ENCODE peak calls at places on chromosomes 11 and 22, in ten cellular contexts. Y, N, F, S, G, I, J, M, B and E are unnamed samples.
A peak's percentile ranks its signal among the peaks of the same experiment; 100 is the strongest.

GRCh38 chr11:2409026-2409553 is 8.5 kb downstream of the TSSC4 start:
- DNase-seq in Y (no peak), F (no peak), B (no peak), M (no peak), J (no peak), S (no peak), N (no peak), I (no peak), G (no peak), E (no peak)

GRCh38 chr11:130179396-130180306 is 20.1 kb downstream of the ST14 start:
- DNase-seq in S (no peak), Y (no peak), J (peak; percentile 47), G (no peak), M (no peak), B (peak; percentile 13), F (no peak), I (no peak), N (no peak), E (no peak)

GRCh38 chr22:37258005-37258790 is 14.1 kb upstream of the RAC2 start:
- DNase-seq in Y (no peak), B (no peak), F (no peak), N (no peak), J (no peak), S (no peak), I (no peak), G (no peak), M (no peak), E (no peak)

GRCh38 chr22:31748490-31748889 is 1.4 kb downstream of the PRR14L start:
- DNase-seq in S (no peak), M (no peak), F (no peak), G (peak; percentile 21), B (no peak), J (no peak), I (peak; percentile 8), Y (peak; percentile 15), N (no peak), E (no peak)

GRCh38 chr22:38177926-38178604 is 3.6 kb downstream of the PLA2G6 start:
- DNase-seq in I (peak; percentile 90), J (peak; percentile 48), N (peak; percentile 75), M (peak; percentile 86), S (peak; percentile 81), Y (peak; percentile 79), G (peak; percentile 50), B (no peak), F (no peak), E (no peak)

GRCh38 chr11:3823303-3823702 is 14.9 kb downstream of the PGAP2 start:
- DNase-seq in F (no peak), S (peak; percentile 76), I (peak; percentile 75), N (peak; percentile 46), Y (peak; percentile 43), G (no peak), M (no peak), B (no peak), J (no peak), E (no peak)

GRCh38 chr11:93623179-93623578 is 38.3 kb upstream of the CEP295 start:
- DNase-seq in Y (no peak), M (no peak), I (no peak), S (no peak), F (peak; percentile 57), G (peak; percentile 84), B (peak; percentile 69), N (no peak), J (no peak), E (no peak)

GRCh38 chr22:21889251-21889990 is 22.0 kb upstream of the MAPK1 start:
- DNase-seq in F (no peak), N (no peak), M (no peak), G (no peak), J (no peak), Y (no peak), I (no peak), B (no peak), S (no peak), E (no peak)

GRCh38 chr11:73326929-73327811 is 19.1 kb downstream of the ARHGEF17 start:
- DNase-seq in M (no peak), F (no peak), S (peak; percentile 42), N (no peak), G (peak; percentile 68), I (no peak), B (no peak), J (no peak), Y (peak; percentile 22), E (no peak)
- TF ChIP-seq CTCF in M (no peak), F (no peak), S (no peak), N (no peak), G (no peak), I (no peak), B (no peak), J (no peak), Y (no peak), E (no peak)

GRCh38 chr11:36432093-36432469 is 78.0 kb downstream of the TRAF6 start:
- DNase-seq in B (no peak), J (no peak), G (no peak), N (no peak), M (no peak), Y (no peak), S (no peak), F (no peak), I (no peak), E (no peak)

GRCh38 chr11:36427876-36428275 is 82.2 kb downstream of the TRAF6 start:
- DNase-seq in G (no peak), J (no peak), B (no peak), Y (no peak), N (no peak), S (no peak), I (no peak), M (no peak), F (no peak), E (no peak)

GRCh38 chr11:36432747-36433146 is 77.3 kb downstream of the TRAF6 start:
- DNase-seq in J (no peak), M (no peak), I (no peak), B (no peak), F (no peak), N (no peak), G (no peak), Y (no peak), S (no peak), E (no peak)

GRCh38 chr11:36433896-36434295 is 76.2 kb downstream of the TRAF6 start:
- DNase-seq in J (no peak), S (no peak), I (no peak), G (peak; percentile 7), B (no peak), M (no peak), Y (no peak), F (no peak), N (no peak), E (no peak)

GRCh38 chr11:36431429-36432092 is 78.5 kb downstream of the TRAF6 start:
- DNase-seq in M (no peak), I (peak; percentile 92), Y (peak; percentile 97), J (no peak), N (peak; percentile 88), F (no peak), G (peak; percentile 62), S (peak; percentile 98), B (no peak), E (no peak)
- TF ChIP-seq CTCF in M (no peak), I (peak; percentile 47), Y (peak; percentile 26), J (no peak), N (peak; percentile 40), F (no peak), G (no peak), S (peak; percentile 38), B (no peak), E (no peak)

GRCh38 chr22:43508489-43508888 is 96.7 kb downstream of the MPPED1 start:
- DNase-seq in N (no peak), S (no peak), F (no peak), J (no peak), M (no peak), Y (no peak), B (no peak), I (no peak), G (no peak), E (no peak)

GRCh38 chr22:43509337-43509736 is 97.5 kb downstream of the MPPED1 start:
- DNase-seq in F (no peak), S (no peak), J (no peak), B (no peak), G (no peak), M (no peak), Y (no peak), I (no peak), N (no peak), E (no peak)

GRCh38 chr22:43511276-43511910 is 99.6 kb downstream of the MPPED1 start:
- DNase-seq in S (no peak), Y (peak; percentile 92), B (no peak), F (no peak), G (no peak), I (no peak), M (no peak), N (no peak), J (peak; percentile 21), E (no peak)

GRCh38 chr22:43512279-43512678 is 100.5 kb downstream of the MPPED1 start:
- DNase-seq in G (no peak), J (peak; percentile 29), S (no peak), B (no peak), I (no peak), Y (no peak), F (no peak), N (no peak), M (no peak), E (no peak)

DNA sequence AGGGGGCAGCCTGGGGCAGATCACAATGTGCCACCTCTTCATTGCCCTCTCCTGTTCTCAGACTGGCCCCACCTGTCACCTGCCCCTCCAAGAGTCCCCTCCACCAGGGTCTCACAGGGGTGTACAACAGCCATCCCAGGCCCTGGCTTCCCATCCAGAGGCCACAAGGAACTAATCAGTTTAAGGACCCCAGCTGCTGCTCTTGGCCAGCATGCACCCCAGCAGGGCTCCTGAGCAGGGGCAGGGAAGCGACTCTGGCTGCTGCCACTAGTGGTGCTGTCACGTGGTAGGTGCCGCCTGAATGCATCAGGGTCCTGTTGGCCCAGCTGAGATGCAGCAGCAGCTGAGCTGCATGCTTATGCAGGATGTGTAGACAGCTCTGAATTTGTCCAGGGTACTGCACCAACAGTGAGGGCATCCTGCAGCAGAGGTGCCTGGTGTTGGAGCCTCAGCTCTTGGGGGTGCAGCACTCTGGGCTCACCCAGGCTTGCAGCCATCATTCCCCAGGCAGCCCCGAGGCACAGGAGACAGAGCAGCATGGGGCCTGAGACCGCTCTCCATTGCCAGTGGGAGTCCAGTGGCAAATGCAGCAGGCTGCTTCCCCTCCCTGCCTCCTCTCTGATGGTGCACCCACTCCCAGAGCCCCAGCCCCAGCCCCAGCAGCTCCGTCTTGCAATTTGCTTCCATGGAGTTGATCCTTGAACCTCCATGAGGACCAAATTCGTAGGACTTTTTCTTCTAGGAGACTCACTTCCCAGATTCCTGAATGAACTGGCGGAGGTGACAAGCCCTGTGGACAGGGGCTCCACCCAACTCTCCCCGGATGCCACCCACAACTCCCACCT is 98.6 kb downstream of the MPPED1 start:
- DNase-seq in M (no peak), F (no peak), S (no peak), G (no peak), J (no peak), N (no peak), I (no peak), Y (no peak), B (no peak), E (no peak)
- TF ChIP-seq CTCF in M (no peak), F (no peak), S (no peak), G (no peak), J (no peak), N (no peak), I (no peak), Y (no peak), B (no peak), E (no peak)

GRCh38 chr22:28766628-28767027 is 5.9 kb upstream of the CCDC117 start:
- DNase-seq in N (no peak), Y (no peak), S (no peak), I (no peak), B (no peak), F (no peak), J (no peak), G (no peak), M (no peak), E (no peak)

GRCh38 chr22:28772633-28773460 is at the start of gene CCDC117:
- DNase-seq in J (peak; percentile 97), G (peak; percentile 97), B (peak; percentile 95), N (peak; percentile 74), M (peak; percentile 96), I (peak; percentile 87), S (peak; percentile 95), Y (peak; percentile 97), F (peak; percentile 94), E (peak; percentile 75)

GRCh38 chr22:28771195-28771791 is 1.2 kb upstream of the CCDC117 start:
- DNase-seq in M (peak; percentile 49), G (no peak), F (no peak), J (no peak), B (no peak), N (no peak), Y (peak; percentile 86), S (no peak), I (no peak), E (no peak)

GRCh38 chr22:28768701-28769393 is 3.6 kb upstream of the CCDC117 start:
- DNase-seq in I (no peak), J (no peak), F (no peak), M (no peak), S (no peak), G (no peak), B (no peak), N (no peak), Y (no peak), E (no peak)

GRCh38 chr22:28769394-28770085 is 3.0 kb upstream of the CCDC117 start:
- DNase-seq in S (no peak), B (no peak), F (no peak), N (no peak), J (peak; percentile 17), G (no peak), Y (no peak), I (no peak), M (no peak), E (no peak)
- TF ChIP-seq CTCF in S (no peak), B (no peak), F (no peak), N (no peak), J (no peak), G (no peak), Y (no peak), I (no peak), M (no peak), E (no peak)